ENCODE peak calls at places on chromosomes 12 and 14, in seven cellular contexts. S is A549, F is K562, Q is ovary, K is sigmoid colon, R is transverse colon, B is HepG2. X is an unnamed sample.

GRCh38 chr12:131282292-131283080 is 328.8 kb downstream of the ADGRD1 start:
- DNase-seq in F (no peak), R (no peak), Q (no peak), K (peak; percentile 50), S (no peak), B (no peak), X (no peak)

GRCh38 chr14:98564541-98564940 is 707.5 kb downstream of the BCL11B start:
- DNase-seq in Q (no peak), K (no peak), B (no peak), F (no peak), R (no peak), S (no peak), X (no peak)

GRCh38 chr12:113247123-113248045 is 26.1 kb downstream of the TPCN1 start:
- DNase-seq in K (no peak), S (no peak), F (no peak), R (no peak), Q (no peak), B (no peak), X (no peak)

GRCh38 chr14:64663174-64663573 is 41.0 kb upstream of the PLEKHG3 start:
- DNase-seq in R (no peak), K (no peak), Q (no peak), F (no peak), S (no peak), B (no peak), X (no peak)

GRCh38 chr12:22480016-22480415 is 64.3 kb downstream of the C2CD5 start:
- DNase-seq in Q (no peak), S (no peak), F (no peak), R (no peak), K (no peak), B (no peak), X (no peak)

GRCh38 chr12:96020314-96021003 is 14.9 kb downstream of the LTA4H start:
- DNase-seq in R (no peak), B (no peak), Q (no peak), K (no peak), F (no peak), S (no peak), X (no peak)

GRCh38 chr14:31943861-31944255 is 133.2 kb upstream of the ARHGAP5 start:
- DNase-seq in F (no peak), K (no peak), R (peak; percentile 25), B (no peak), Q (no peak), S (no peak), X (no peak)

GRCh38 chr12:22332191-22332590 is 2.3 kb downstream of the ST8SIA1 start:
- DNase-seq in Q (no peak), F (no peak), K (no peak), B (no peak), S (no peak), R (no peak), X (no peak)

GRCh38 chr12:25806271-25806670 is 152.2 kb upstream of the RASSF8 start:
- DNase-seq in K (no peak), R (no peak), F (no peak), Q (no peak), B (no peak), S (no peak), X (no peak)

GRCh38 chr14:101183376-101184103 is 280.0 kb upstream of the RTL1 start:
- DNase-seq in K (no peak), S (no peak), Q (peak; percentile 70), F (peak; percentile 29), R (no peak), B (peak; percentile 36), X (peak; percentile 22)

GRCh38 chr12:114747156-114747555 is 63.2 kb upstream of the TBX3 start:
- DNase-seq in R (no peak), S (no peak), B (no peak), F (no peak), Q (no peak), K (no peak), X (no peak)

GRCh38 chr12:109714141-109714912 is 702 bp downstream of the FAM222A start:
- DNase-seq in F (peak; percentile 65), K (peak; percentile 86), R (peak; percentile 69), Q (peak; percentile 81), S (peak; percentile 78), B (peak; percentile 50), X (peak; percentile 73)

GRCh38 chr12:103742349-103742784 is 98.7 kb downstream of the NT5DC3 start:
- DNase-seq in S (peak; percentile 49), K (no peak), F (no peak), Q (no peak), R (peak; percentile 59), B (no peak), X (peak; percentile 27)

GRCh38 chr12:15015121-15015520 is 42.3 kb downstream of the PDE6H start:
- DNase-seq in R (no peak), F (no peak), B (no peak), Q (no peak), S (no peak), K (no peak), X (no peak)
- TF ChIP-seq EP300 in R (no peak), F (no peak), B (no peak), Q (no peak), S (no peak), K (no peak), X (no peak)

GRCh38 chr12:80580254-80580653 is 127.2 kb upstream of the MYF6 start:
- DNase-seq in F (no peak), R (no peak), Q (no peak), S (no peak), K (no peak), B (no peak), X (no peak)
- TF ChIP-seq EP300 in F (no peak), R (no peak), Q (no peak), S (no peak), K (no peak), B (no peak), X (no peak)

DNA sequence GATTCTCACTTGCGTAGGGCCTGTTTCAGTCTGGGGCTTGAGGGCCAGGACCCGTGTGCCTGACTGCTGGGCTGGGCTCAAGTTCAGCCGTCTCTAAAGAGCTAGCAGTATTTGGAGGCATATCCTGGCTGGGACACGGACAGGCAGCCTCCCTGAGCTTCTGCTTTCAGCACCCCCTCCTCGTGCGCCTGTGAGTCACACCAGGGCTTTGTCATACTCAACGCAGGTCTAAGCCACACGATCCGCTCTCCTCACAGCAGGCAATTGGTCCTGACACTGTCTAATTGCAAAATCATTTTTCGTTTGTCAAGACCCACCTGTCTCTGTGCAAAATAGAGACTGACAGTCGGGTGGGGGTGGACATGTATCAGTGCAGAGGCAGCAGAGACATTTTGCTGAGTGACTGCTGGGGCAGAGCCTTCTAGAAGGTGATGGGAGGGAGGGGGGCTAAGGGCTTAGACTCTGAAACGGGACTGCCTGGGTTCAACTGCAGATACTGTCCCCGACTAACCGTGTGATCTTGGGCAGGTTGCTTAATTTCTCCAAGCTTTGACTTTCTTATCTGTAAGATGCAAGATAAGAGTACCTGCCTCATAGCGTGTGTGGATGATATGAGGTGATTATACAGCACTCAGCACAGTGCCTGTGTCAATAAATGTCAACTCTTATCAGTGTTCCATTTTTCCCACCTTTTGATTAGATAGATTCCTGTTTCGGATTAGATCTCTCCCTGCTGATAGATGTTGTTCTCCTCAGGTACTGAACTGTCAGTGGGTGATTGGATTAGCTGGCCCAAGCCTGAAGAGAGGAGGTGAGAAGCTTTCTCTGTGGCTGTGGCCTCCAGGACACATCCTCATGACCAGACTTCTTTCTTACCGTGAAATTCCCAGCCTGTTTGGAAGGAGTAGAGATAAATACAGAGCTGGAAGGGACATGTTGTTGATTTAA is 53.1 kb downstream of the KCNA1 start:
- DNase-seq in R (no peak), Q (no peak), S (no peak), B (no peak), F (no peak), K (no peak), X (no peak)
- TF ChIP-seq EP300 in R (no peak), Q (no peak), S (no peak), B (no peak), F (no peak), K (no peak), X (no peak)

DNA sequence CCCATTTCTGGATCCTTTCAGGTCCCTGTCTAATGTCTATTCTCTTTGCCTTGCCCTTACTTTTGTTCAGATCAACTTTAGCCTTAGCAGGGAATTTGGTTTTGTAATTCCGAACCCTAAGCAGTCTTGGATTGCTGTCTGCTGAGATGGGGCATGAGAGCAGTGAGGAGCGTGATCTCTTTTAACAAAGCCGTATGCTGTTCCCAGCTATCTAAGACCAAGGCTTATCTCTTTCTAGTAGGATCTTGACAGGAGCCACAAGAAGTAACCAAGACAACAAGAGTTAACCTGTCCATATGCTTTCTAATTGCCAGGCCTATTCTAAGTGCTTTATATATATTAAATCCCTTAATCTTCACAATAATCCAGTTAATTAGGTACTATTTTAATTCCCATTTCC is 4.5 kb upstream of the DHRS7 start:
- DNase-seq in Q (no peak), R (no peak), B (no peak), F (no peak), K (no peak), S (no peak), X (no peak)
- TF ChIP-seq EP300 in Q (no peak), R (no peak), B (no peak), F (no peak), K (no peak), S (no peak), X (no peak)

DNA sequence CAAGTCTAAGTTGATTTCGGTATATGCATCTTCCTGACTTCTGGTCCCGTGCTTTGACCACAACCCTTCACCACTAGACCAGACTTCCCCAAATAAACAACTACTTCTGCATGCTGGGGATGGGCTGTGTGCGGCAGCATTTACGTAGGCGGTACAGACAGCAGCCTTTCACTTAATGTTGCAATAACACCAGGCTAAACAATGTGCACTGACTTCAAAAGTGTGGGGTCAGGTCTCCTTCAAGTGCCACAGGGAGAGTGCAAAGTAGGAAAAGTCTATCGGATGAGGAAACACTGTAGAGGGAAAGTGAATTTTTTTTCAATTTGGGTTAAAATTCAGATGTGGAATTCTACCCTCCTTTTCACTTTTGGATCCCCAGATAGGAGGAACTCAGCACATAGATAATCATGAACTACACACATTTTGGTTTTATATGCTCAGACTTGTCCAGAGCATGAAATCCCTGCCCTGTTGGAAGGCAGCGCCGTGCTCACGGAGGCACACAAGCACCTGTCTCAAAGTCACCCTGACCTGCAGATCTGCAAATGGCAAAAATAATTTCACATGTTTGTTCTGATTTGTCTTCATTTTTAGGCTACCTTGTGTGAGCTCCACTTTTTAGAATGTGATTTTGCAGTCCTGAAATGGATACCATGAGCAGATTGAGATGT is 3.6 kb upstream of the FOS start:
- DNase-seq in B (no peak), Q (no peak), K (peak; percentile 84), S (no peak), R (peak; percentile 74), F (no peak), X (no peak)
- TF ChIP-seq EP300 in B (no peak), Q (peak; percentile 62), K (peak; percentile 53), S (no peak), R (peak; percentile 95), F (no peak), X (peak; percentile 52)

DNA sequence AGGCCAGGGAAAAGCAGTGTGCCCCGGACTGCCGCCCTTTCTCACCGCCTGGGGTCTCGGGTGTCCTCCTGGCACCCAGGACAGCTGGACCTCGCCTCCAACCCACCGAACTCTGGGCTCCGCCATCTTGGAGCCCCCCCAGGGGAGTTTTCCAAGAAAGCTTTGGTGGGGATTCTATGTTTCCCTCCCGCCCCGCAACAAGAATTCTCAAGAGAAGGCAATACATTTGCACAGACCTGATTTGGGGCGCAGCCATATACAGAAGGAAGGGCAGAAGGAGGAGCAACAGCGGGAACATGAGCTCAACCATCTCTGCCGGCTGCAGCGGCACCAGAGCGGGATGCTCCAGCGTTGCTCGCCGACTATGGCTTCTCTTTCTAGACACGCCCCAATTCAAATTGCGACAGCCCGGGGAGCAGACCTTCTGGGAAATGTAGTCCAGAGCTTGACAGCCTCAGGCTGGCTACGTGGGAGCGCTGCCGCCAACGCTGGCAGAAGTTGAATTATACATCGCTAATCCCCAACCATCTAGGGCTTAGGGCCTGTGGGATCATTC is at the start of gene RDH11:
- DNase-seq in Q (peak; percentile 81), R (peak; percentile 90), F (peak; percentile 86), S (peak; percentile 89), B (peak; percentile 90), K (peak; percentile 93), X (peak; percentile 84)
- TF ChIP-seq EP300 in Q (no peak), R (no peak), F (no peak), S (no peak), B (no peak), K (no peak), X (no peak)

X was measured in stomach.